ENCODE peak calls at places on chromosomes 5 and 9, in ten cellular contexts. G is GM03348, I is hypothalamus, K is HTR-8/SVneo, C is neuronal stem cell, S is KBM-7, H is LoVo, V is progenitor cell of endocrine pancreas, Y is AG08395, R is amygdala. B is an unnamed sample.

GRCh38 chr9:124469011-124469832 is 19.0 kb downstream of the ADGRD2 start:
- DNase-seq in C (no peak), H (no peak), K (no peak), G (no peak), S (no peak), R (no peak), I (no peak), Y (no peak), V (no peak), B (no peak)

GRCh38 chr9:19409406-19410194 is 791 bp downstream of the ACER2 start:
- DNase-seq in S (peak), C (no peak), V (no peak), R (no peak), H (peak), Y (peak), K (no peak), G (peak), I (no peak), B (no peak)

GRCh38 chr5:107340631-107341030 is 330.1 kb downstream of the EFNA5 start:
- DNase-seq in G (no peak), C (no peak), H (no peak), I (no peak), R (no peak), Y (no peak), S (no peak), V (no peak), K (no peak), B (no peak)

GRCh38 chr9:70642421-70642820 is 228.0 kb upstream of the KLF9 start:
- DNase-seq in C (no peak), G (no peak), R (no peak), Y (no peak), I (no peak), K (no peak), V (no peak), S (no peak), H (no peak), B (no peak)

GRCh38 chr9:93475856-93476255 is 22.5 kb upstream of the FAM120AOS start:
- DNase-seq in Y (no peak), S (no peak), C (no peak), H (no peak), I (no peak), K (no peak), V (no peak), R (no peak), G (no peak), B (no peak)

GRCh38 chr5:170538096-170538465 is 34.3 kb downstream of the KCNIP1 start:
- DNase-seq in S (no peak), V (no peak), Y (no peak), C (no peak), G (no peak), R (no peak), H (no peak), K (no peak), I (no peak), B (no peak)

GRCh38 chr5:174533771-174534221 is 190.6 kb upstream of the MSX2 start:
- DNase-seq in I (no peak), V (no peak), R (no peak), C (no peak), H (peak), Y (peak), S (peak), G (no peak), K (peak), B (no peak)

GRCh38 chr5:145484195-145484594 is 350.9 kb downstream of the PRELID2 start:
- DNase-seq in Y (peak), V (no peak), I (no peak), S (no peak), C (no peak), H (peak), G (peak), K (peak), R (no peak), B (no peak)

GRCh38 chr9:911003-911402 is 65.5 kb upstream of the DMRT3 start:
- DNase-seq in S (no peak), V (no peak), Y (no peak), K (no peak), R (no peak), G (no peak), I (no peak), H (no peak), C (no peak), B (peak)